ENCODE peak calls at places on chromosomes 3 and 15, in ten cellular contexts. B is NCI-H345; U is thyroid gland; L is stimulated activated CD8-positive, alpha-beta memory T cell treated with anti-CD3 and anti-CD28 coated beads, Interleukin-2, amount 100 ng/mL, for 1 hour; Q is progenitor cell of endocrine pancreas; J is CD4-positive, CD25-positive, alpha-beta regulatory T cell; M is ascending aorta; Z is choroid plexus epithelial cell; E is amygdala; T is heart left ventricle. Y is an unnamed sample.
A peak's percentile ranks its signal among the peaks of the same experiment; 100 is the strongest.

GRCh38 chr15:80512729-80513670 is 108.8 kb downstream of the ARNT2 start:
- DNase-seq in Z (peak; percentile 42), E (no peak), J (no peak), T (no peak), B (peak; percentile 16), Q (no peak), U (peak; percentile 66), L (no peak), M (no peak), Y (no peak)

GRCh38 chr3:173993299-173993698 is 595.8 kb downstream of the NLGN1 start:
- DNase-seq in E (no peak), Z (peak; percentile 61), T (no peak), L (no peak), J (no peak), B (no peak), U (no peak), M (no peak), Q (no peak), Y (no peak)

GRCh38 chr3:124582621-124583437 is 147.4 kb upstream of the UMPS start:
- DNase-seq in M (no peak), E (no peak), U (peak; percentile 63), B (no peak), Q (no peak), L (no peak), Z (no peak), T (no peak), J (no peak), Y (no peak)

GRCh38 chr3:37671000-37671483 is 190.6 kb upstream of the CTDSPL start:
- DNase-seq in T (no peak), E (no peak), J (no peak), M (no peak), Q (no peak), Z (no peak), U (peak; percentile 53), L (no peak), B (no peak), Y (no peak)

GRCh38 chr3:44584646-44585501 is at the start of gene ZNF660:
- DNase-seq in M (no peak), U (peak; percentile 60), Q (peak; percentile 68), B (peak; percentile 74), J (no peak), L (no peak), Z (peak; percentile 83), T (peak; percentile 70), E (peak; percentile 34), Y (peak; percentile 47)

GRCh38 chr3:111324142-111324541 is 217.9 kb upstream of the CD96 start:
- DNase-seq in Z (no peak), L (no peak), E (no peak), U (no peak), M (no peak), T (no peak), Q (no peak), B (no peak), J (peak; percentile 38), Y (no peak)

GRCh38 chr3:127426444-127427168 is 138.8 kb upstream of the PRR20G start:
- DNase-seq in L (no peak), Z (no peak), T (no peak), B (peak; percentile 47), U (no peak), M (no peak), E (peak; percentile 16), J (no peak), Q (no peak), Y (no peak)

GRCh38 chr3:11291808-11292207 is 19.6 kb downstream of the ATG7 start:
- DNase-seq in L (no peak), M (no peak), E (no peak), T (peak; percentile 39), Q (no peak), Z (no peak), U (no peak), J (no peak), B (no peak), Y (no peak)

GRCh38 chr3:150062492-150062891 is 91.8 kb upstream of the PFN2 start:
- DNase-seq in J (no peak), Q (no peak), Z (peak; percentile 74), T (no peak), M (no peak), L (no peak), E (no peak), U (no peak), B (no peak), Y (no peak)

GRCh38 chr15:63712828-63713520 is 115.8 kb downstream of the FBXL22 start:
- DNase-seq in U (no peak), Z (no peak), M (no peak), J (peak; percentile 54), T (no peak), Q (no peak), L (no peak), E (no peak), B (no peak), Y (no peak)

GRCh38 chr15:64841258-64842098 is at the start of gene PLEKHO2:
- DNase-seq in Q (peak; percentile 81), M (peak; percentile 87), L (peak; percentile 84), Z (peak; percentile 95), U (peak; percentile 96), E (peak; percentile 93), T (peak; percentile 98), B (peak; percentile 86), J (peak; percentile 96), Y (peak; percentile 84)

GRCh38 chr15:95267476-95267875 is 1036.1 kb downstream of the MCTP2 start:
- DNase-seq in J (no peak), U (no peak), Q (no peak), M (no peak), L (no peak), B (no peak), T (no peak), Z (no peak), E (no peak), Y (no peak)

GRCh38 chr15:60605879-60606304 is 127.0 kb upstream of the ICE2 start:
- DNase-seq in Z (peak; percentile 77), E (no peak), L (no peak), Q (no peak), J (no peak), M (no peak), T (peak; percentile 66), B (no peak), U (no peak), Y (no peak)

GRCh38 chr3:196688349-196688748 is 23.7 kb downstream of the CEP19 start:
- DNase-seq in L (no peak), U (peak; percentile 9), E (no peak), T (peak; percentile 61), Z (peak; percentile 99), Q (no peak), M (peak; percentile 28), J (no peak), B (no peak), Y (no peak)

GRCh38 chr3:129654126-129654525 is 47.6 kb upstream of the PLXND1 start:
- DNase-seq in L (no peak), T (no peak), Z (peak; percentile 72), E (no peak), Q (no peak), J (no peak), M (no peak), U (no peak), B (no peak), Y (no peak)

GRCh38 chr3:20700702-20701101 is 514.7 kb upstream of the SGO1 start:
- DNase-seq in Q (no peak), L (no peak), J (no peak), Z (no peak), E (no peak), M (no peak), T (no peak), B (no peak), U (no peak), Y (no peak)

GRCh38 chr15:62524848-62525247 is 359.8 kb upstream of the C2CD4B start:
- DNase-seq in E (no peak), B (no peak), M (no peak), T (no peak), J (no peak), Z (no peak), L (no peak), U (no peak), Q (no peak), Y (no peak)

GRCh38 chr3:30626443-30627181 is 20.2 kb downstream of the TGFBR2 start:
- DNase-seq in M (no peak), L (no peak), T (no peak), Z (peak; percentile 61), Q (no peak), B (no peak), J (no peak), U (no peak), E (no peak), Y (no peak)

GRCh38 chr3:110697961-110698360 is 373.7 kb upstream of the NECTIN3 start:
- DNase-seq in J (no peak), L (no peak), T (no peak), B (no peak), Z (peak; percentile 42), E (no peak), Q (no peak), M (no peak), U (no peak), Y (no peak)

GRCh38 chr3:41674449-41674848 is 287.5 kb downstream of the ULK4 start:
- DNase-seq in E (no peak), T (no peak), J (no peak), U (no peak), Q (no peak), B (no peak), L (no peak), Z (no peak), M (no peak), Y (no peak)

GRCh38 chr15:36458406-36458805 is 121.0 kb upstream of the CDIN1 start:
- DNase-seq in L (no peak), T (no peak), J (no peak), Q (no peak), B (no peak), E (no peak), M (no peak), U (no peak), Z (peak; percentile 34), Y (no peak)

GRCh38 chr3:50150863-50151686 is 4.0 kb upstream of the SEMA3F start:
- DNase-seq in Z (no peak), L (no peak), U (no peak), J (no peak), T (no peak), M (no peak), E (no peak), Q (no peak), B (no peak), Y (no peak)

GRCh38 chr15:76209948-76210347 is 101.3 kb downstream of the ETFA start:
- DNase-seq in J (no peak), L (no peak), Q (no peak), Z (no peak), T (peak; percentile 16), E (no peak), U (no peak), M (no peak), B (no peak), Y (no peak)

GRCh38 chr3:23916152-23916885 is 471 bp downstream of the NKIRAS1 start:
- DNase-seq in E (no peak), B (no peak), L (no peak), J (peak; percentile 9), Q (no peak), Z (no peak), U (no peak), T (peak; percentile 57), M (no peak), Y (no peak)

GRCh38 chr15:74790080-74790916 is 8.4 kb downstream of the CSK start:
- DNase-seq in T (peak; percentile 91), M (no peak), Z (peak; percentile 90), J (no peak), Q (no peak), U (peak; percentile 59), E (peak; percentile 65), L (no peak), B (no peak), Y (no peak)

GRCh38 chr3:185754920-185755319 is 69.9 kb downstream of the IGF2BP2 start:
- DNase-seq in T (no peak), E (no peak), M (no peak), Z (no peak), U (no peak), Q (no peak), L (no peak), B (no peak), J (no peak), Y (no peak)

GRCh38 chr15:42760759-42761158 is 23.8 kb upstream of the CDAN1 start:
- DNase-seq in L (no peak), U (no peak), Z (no peak), J (no peak), B (no peak), M (no peak), E (no peak), T (no peak), Q (no peak), Y (no peak)

GRCh38 chr3:149245738-149246451 is 24.3 kb upstream of the CP start:
- DNase-seq in M (no peak), U (no peak), Z (peak; percentile 79), L (no peak), Q (no peak), E (no peak), J (peak; percentile 41), T (no peak), B (no peak), Y (peak; percentile 27)

Y was measured in NCI-H774.